ENCODE peak calls at places on chromosomes 12 and 14, in four cellular contexts. E is uterus, Z is A673, C is cardiac muscle cell. F is an unnamed sample.
A peak's percentile ranks its signal among the peaks of the same experiment; 100 is the strongest.

GRCh38 chr14:91835920-91836843 is 31.2 kb downstream of the TC2N start:
- DNase-seq in C (peak; percentile 86), E (peak; percentile 90), Z (peak; percentile 69), F (peak; percentile 66)

GRCh38 chr12:104740668-104741067 is 217.4 kb downstream of the SLC41A2 start:
- DNase-seq in E (no peak), C (no peak), Z (no peak), F (no peak)

GRCh38 chr14:91318911-91319310 is 74.4 kb upstream of the GPR68 start:
- DNase-seq in C (no peak), Z (no peak), E (no peak), F (no peak)

GRCh38 chr14:54364555-54365415 is 32.0 kb upstream of the CDKN3 start:
- DNase-seq in C (no peak), E (peak; percentile 57), Z (peak; percentile 42), F (peak; percentile 68)

GRCh38 chr12:105888696-105889095 is 250.1 kb downstream of the NUAK1 start:
- DNase-seq in C (no peak), E (no peak), Z (no peak), F (no peak)

GRCh38 chr12:118237908-118238307 is 102.0 kb downstream of the PEBP1 start:
- DNase-seq in E (no peak), Z (no peak), C (no peak), F (no peak)

GRCh38 chr12:128542844-128543243 is 275.9 kb downstream of the TMEM132C start:
- DNase-seq in C (no peak), Z (no peak), E (no peak), F (no peak)

GRCh38 chr12:28388879-28389278 is 198.6 kb downstream of the CCDC91 start:
- DNase-seq in C (no peak), E (no peak), Z (no peak), F (no peak)

GRCh38 chr12:57765003-57765697 is 1.7 kb downstream of the CYP27B1 start:
- DNase-seq in Z (peak; percentile 55), C (peak; percentile 36), E (no peak), F (peak; percentile 38)

GRCh38 chr12:112182499-112182898 is 57.1 kb downstream of the TRAFD1 start:
- DNase-seq in E (no peak), Z (no peak), C (no peak), F (no peak)

GRCh38 chr14:61586539-61587396 is 108.5 kb upstream of the HIF1A start:
- DNase-seq in E (no peak), Z (no peak), C (no peak), F (no peak)

GRCh38 chr14:81264011-81264410 is 43.3 kb upstream of the GTF2A1 start:
- DNase-seq in Z (no peak), C (no peak), E (no peak), F (no peak)

GRCh38 chr12:120067901-120068300 is 48.7 kb downstream of the RAB35 start:
- DNase-seq in E (no peak), C (no peak), Z (no peak), F (no peak)

GRCh38 chr14:53874704-53875103 is 81.9 kb downstream of the BMP4 start:
- DNase-seq in E (no peak), Z (no peak), C (no peak), F (peak; percentile 23)

GRCh38 chr12:116397148-116397547 is 119.7 kb upstream of the MED13L start:
- DNase-seq in C (no peak), Z (no peak), E (no peak), F (no peak)

GRCh38 chr12:47875732-47876131 is 29.1 kb downstream of the VDR start:
- DNase-seq in E (no peak), C (no peak), Z (no peak), F (no peak)
- H3K4me1 ChIP-seq in E (no peaks in the 10 kb centered on the region), C (peaks cover 3% of the 10 kb centered on the region), Z (no peaks in the 10 kb centered on the region), F (peaks cover 4% of the 10 kb centered on the region)

GRCh38 chr14:24215495-24216344 is at the start of gene MDP1:
- DNase-seq in E (peak; percentile 81), C (peak; percentile 89), Z (peak; percentile 93), F (peak; percentile 85)

GRCh38 chr14:24216345-24216699 is 456 bp upstream of the MDP1 start:
- DNase-seq in E (no peak), Z (no peak), C (no peak), F (no peak)

GRCh38 chr14:24211311-24211710 is 2.0 kb downstream of the CHMP4A start:
- DNase-seq in C (no peak), Z (no peak), E (no peak), F (no peak)

GRCh38 chr14:24213866-24214652 is 771 bp upstream of the CHMP4A start:
- DNase-seq in C (no peak), Z (no peak), E (no peak), F (no peak)

DNA sequence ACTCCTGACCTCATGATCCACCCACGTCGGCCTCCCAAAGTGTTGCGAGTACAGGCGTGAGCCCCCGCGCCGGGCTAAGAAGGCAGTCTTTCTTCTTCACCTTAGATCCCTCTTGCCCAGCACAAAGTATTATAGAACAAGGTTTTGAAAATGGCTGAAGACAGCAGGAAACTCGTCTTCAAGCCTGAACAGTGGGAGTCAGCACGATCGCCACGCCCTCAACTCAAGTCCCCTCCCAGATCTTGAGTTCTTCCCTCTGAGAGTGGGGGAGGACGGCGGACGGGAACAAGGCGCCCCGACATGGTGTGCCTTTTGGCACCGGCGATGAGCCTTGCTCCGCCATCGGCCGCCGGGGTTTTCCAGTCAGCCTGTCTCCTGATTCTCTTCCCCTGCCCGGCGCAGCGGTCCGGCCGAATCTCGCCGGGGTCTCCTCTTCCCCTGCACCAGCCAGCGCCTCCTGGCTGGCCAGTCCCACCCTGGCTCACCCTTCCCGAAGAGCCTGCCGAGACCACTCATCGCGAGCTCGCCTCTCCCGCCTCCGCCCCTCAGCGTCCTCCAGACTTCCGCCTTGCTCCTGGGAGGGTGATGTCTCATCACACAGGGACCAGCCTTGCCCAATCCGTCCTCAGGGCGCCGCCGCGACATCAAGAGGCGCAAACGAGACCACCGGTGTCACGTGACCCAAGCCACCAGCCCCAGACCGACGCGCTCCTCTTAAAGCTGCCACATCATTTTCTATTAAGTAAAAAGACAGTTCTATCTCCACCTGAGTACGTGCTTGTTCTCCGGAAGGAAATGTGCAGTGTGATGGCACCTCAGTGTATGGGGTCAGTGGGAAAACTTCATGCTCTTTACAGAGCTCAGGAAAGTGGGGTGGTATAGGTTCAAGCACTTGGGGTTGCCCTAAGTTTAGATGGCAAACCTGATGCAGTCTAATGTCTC is at the start of gene CHMP4A:
- DNase-seq in Z (peak; percentile 99), C (peak; percentile 99), E (peak; percentile 96), F (peak; percentile 95)
- TF ChIP-seq CTCF in Z (no peak), C (peak; percentile 19), E (peak; percentile 31), F (peak; percentile 46)

GRCh38 chr14:65689070-65689469 is 276.5 kb downstream of the FUT8 start:
- DNase-seq in C (no peak), E (no peak), Z (no peak), F (no peak)
- H3K4me1 ChIP-seq in C (no peaks in the 10 kb centered on the region), E (no peaks in the 10 kb centered on the region), Z (no peaks in the 10 kb centered on the region), F (no peaks in the 10 kb centered on the region)

GRCh38 chr14:55747186-55747585 is 167.2 kb downstream of the KTN1 start:
- DNase-seq in Z (no peak), E (no peak), C (no peak), F (no peak)

GRCh38 chr14:55752580-55753365 is 172.8 kb downstream of the KTN1 start:
- DNase-seq in C (no peak), E (no peak), Z (peak; percentile 67), F (no peak)

GRCh38 chr14:55746533-55746932 is 166.5 kb downstream of the KTN1 start:
- DNase-seq in E (no peak), C (no peak), Z (no peak), F (no peak)

GRCh38 chr14:55749201-55749812 is 169.3 kb downstream of the KTN1 start:
- DNase-seq in E (no peak), Z (peak; percentile 62), C (no peak), F (no peak)

GRCh38 chr14:55749946-55750345 is 169.9 kb downstream of the KTN1 start:
- DNase-seq in E (no peak), C (no peak), Z (no peak), F (no peak)
- TF ChIP-seq CTCF in E (no peak), C (no peak), Z (no peak), F (no peak)

GRCh38 chr14:35401422-35401729 is 3.2 kb downstream of the NFKBIA start:
- DNase-seq in C (no peak), E (no peak), Z (no peak), F (no peak)
- H3K4me1 ChIP-seq in C (peaks cover 30% of the 10 kb centered on the region), E (peaks cover 8% of the 10 kb centered on the region), Z (peaks cover 44% of the 10 kb centered on the region), F (peaks cover 80% of the 10 kb centered on the region)

GRCh38 chr14:72448212-72448611 is 445.7 kb downstream of the DPF3 start:
- DNase-seq in C (no peak), E (no peak), Z (no peak), F (no peak)
- TF ChIP-seq CTCF in C (no peak), E (no peak), Z (no peak), F (no peak)